ENCODE peak calls at places on chromosomes 3 and 15, in ten cellular contexts. U is heart left ventricle, F is left ventricle myocardium inferior, H is psoas muscle, Q is tibial artery, X is breast epithelium, Z is upper lobe of right lung, R is Peyer's patch, A is adrenal gland, T is ovary. Y is an unnamed sample.
A peak's percentile ranks its signal among the peaks of the same experiment; 100 is the strongest.

GRCh38 chr3:14374444-14374883 is 27.9 kb upstream of the SLC6A6 start:
- DNase-seq in U (peak; percentile 64), F (peak; percentile 48), H (peak; percentile 40), Q (no peak), X (no peak), Z (peak; percentile 68), R (no peak), A (no peak), T (no peak), Y (peak; percentile 61)

GRCh38 chr15:101536166-101536874 is 46.8 kb upstream of the PCSK6 start:
- DNase-seq in U (no peak), F (no peak), H (no peak), Q (no peak), X (no peak), Z (no peak), R (no peak), A (no peak), T (no peak), Y (peak; percentile 36)

GRCh38 chr3:31278532-31278931 is 254.2 kb upstream of the STT3B start:
- DNase-seq in U (no peak), F (no peak), H (no peak), Q (no peak), X (no peak), Z (no peak), R (no peak), A (no peak), T (no peak), Y (no peak)

GRCh38 chr3:14403636-14404395 is 1.4 kb downstream of the SLC6A6 start:
- DNase-seq in U (peak; percentile 80), F (peak; percentile 66), H (peak; percentile 70), Q (peak; percentile 86), X (no peak), Z (peak; percentile 79), R (peak; percentile 67), A (peak; percentile 74), T (peak; percentile 79), Y (no peak)

GRCh38 chr15:82117296-82117695 is 71.5 kb upstream of the MEX3B start:
- DNase-seq in U (no peak), F (no peak), H (no peak), Q (no peak), X (no peak), Z (no peak), R (no peak), A (no peak), T (no peak), Y (no peak)

GRCh38 chr3:81218023-81218422 is 543.4 kb downstream of the GBE1 start:
- DNase-seq in U (no peak), F (no peak), H (no peak), Q (no peak), X (no peak), Z (no peak), R (no peak), A (no peak), T (no peak), Y (no peak)

GRCh38 chr3:72810659-72811434 is 37.4 kb downstream of the SHQ1 start:
- DNase-seq in U (no peak), F (no peak), H (no peak), Q (no peak), X (no peak), Z (no peak), R (no peak), A (no peak), T (no peak), Y (no peak)

GRCh38 chr3:121651684-121652083 is 9.0 kb downstream of the HCLS1 start:
- DNase-seq in U (no peak), F (no peak), H (no peak), Q (no peak), X (no peak), Z (no peak), R (no peak), A (no peak), T (no peak), Y (no peak)

GRCh38 chr3:108001457-108001856 is 89.4 kb downstream of the CD47 start:
- DNase-seq in U (no peak), F (no peak), H (no peak), Q (no peak), X (no peak), Z (peak; percentile 73), R (peak; percentile 59), A (no peak), T (no peak), Y (no peak)

GRCh38 chr15:79815468-79815867 is 81.3 kb downstream of the MTHFS start:
- DNase-seq in U (peak; percentile 20), F (peak; percentile 41), H (no peak), Q (no peak), X (no peak), Z (no peak), R (no peak), A (no peak), T (no peak), Y (no peak)

GRCh38 chr3:156298014-156298413 is 177.6 kb downstream of the KCNAB1 start:
- DNase-seq in U (no peak), F (no peak), H (no peak), Q (no peak), X (no peak), Z (no peak), R (no peak), A (no peak), T (no peak), Y (no peak)

GRCh38 chr15:79025201-79025600 is 65.4 kb downstream of the RASGRF1 start:
- DNase-seq in U (no peak), F (no peak), H (no peak), Q (no peak), X (no peak), Z (peak; percentile 65), R (no peak), A (no peak), T (no peak), Y (no peak)

GRCh38 chr3:11530153-11530721 is 113.5 kb downstream of the VGLL4 start:
- DNase-seq in U (no peak), F (peak; percentile 67), H (no peak), Q (peak; percentile 79), X (no peak), Z (peak; percentile 39), R (peak; percentile 27), A (no peak), T (peak; percentile 76), Y (peak; percentile 66)

GRCh38 chr15:74779162-74779648 is 2.7 kb upstream of the CSK start:
- DNase-seq in U (no peak), F (no peak), H (no peak), Q (no peak), X (no peak), Z (no peak), R (no peak), A (no peak), T (no peak), Y (no peak)

GRCh38 chr15:74776851-74777768 is 4.8 kb upstream of the CSK start:
- DNase-seq in U (no peak), F (no peak), H (no peak), Q (no peak), X (no peak), Z (peak; percentile 66), R (no peak), A (no peak), T (no peak), Y (no peak)

GRCh38 chr15:74778599-74778970 is 3.3 kb upstream of the CSK start:
- DNase-seq in U (no peak), F (no peak), H (no peak), Q (no peak), X (no peak), Z (no peak), R (no peak), A (no peak), T (no peak), Y (no peak)

GRCh38 chr15:74775894-74776293 is 6.0 kb upstream of the CSK start:
- DNase-seq in U (no peak), F (no peak), H (no peak), Q (no peak), X (no peak), Z (no peak), R (no peak), A (no peak), T (no peak), Y (no peak)

GRCh38 chr15:74777769-74778598 is 3.9 kb upstream of the CSK start:
- DNase-seq in U (no peak), F (no peak), H (no peak), Q (no peak), X (no peak), Z (no peak), R (no peak), A (no peak), T (no peak), Y (no peak)
- H3K4me1 ChIP-seq in U (peaks cover 24% of the 10 kb centered on the region), F (peaks cover 36% of the 10 kb centered on the region), H (peaks cover 12% of the 10 kb centered on the region), Q (peaks cover 29% of the 10 kb centered on the region), X (peaks cover 1% of the 10 kb centered on the region), Z (peaks cover 36% of the 10 kb centered on the region), R (peaks cover 85% of the 10 kb centered on the region), A (peaks cover 31% of the 10 kb centered on the region), T (peaks cover 5% of the 10 kb centered on the region), Y (no peaks in the 10 kb centered on the region)

DNA sequence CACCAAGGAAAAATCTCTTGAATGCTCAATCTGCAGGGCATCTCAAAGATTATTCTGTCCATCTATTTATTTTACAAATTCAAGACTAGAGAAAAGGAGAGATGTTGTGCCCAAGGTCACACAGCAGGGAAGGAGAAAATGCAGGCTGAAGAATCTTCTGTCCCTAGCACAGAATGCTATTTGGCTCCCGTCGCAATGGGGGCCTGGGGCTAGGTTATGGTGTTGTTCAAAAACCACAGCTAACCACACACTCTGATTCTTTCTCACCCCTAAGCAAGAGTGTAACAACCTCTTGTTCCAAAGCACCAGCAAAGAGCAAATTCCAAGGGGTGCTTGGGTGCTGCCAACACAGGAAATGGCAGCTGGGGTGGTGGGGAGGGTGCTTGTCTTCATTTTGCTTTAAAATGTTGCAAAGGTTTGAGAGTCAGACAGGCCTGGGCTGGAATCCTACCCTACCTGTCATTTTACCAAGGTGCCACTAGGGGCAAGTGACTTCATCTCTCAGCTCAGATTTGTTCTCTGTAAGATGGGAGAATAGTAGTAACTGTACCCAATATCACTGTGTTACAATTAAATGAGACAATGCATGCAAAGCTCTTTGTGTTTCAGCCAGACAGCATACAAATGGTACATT is 112.5 kb downstream of the ADAMTS9 start:
- DNase-seq in U (no peak), F (no peak), H (no peak), Q (no peak), X (no peak), Z (no peak), R (no peak), A (no peak), T (no peak), Y (no peak)
- TF ChIP-seq CTCF in U (peak; percentile 28), F (peak; percentile 56), H (peak; percentile 44), Q (peak; percentile 50), X (peak; percentile 34), Z (peak; percentile 58), R (peak; percentile 44), A (peak; percentile 46), T (no peak), Y (peak; percentile 56)

DNA sequence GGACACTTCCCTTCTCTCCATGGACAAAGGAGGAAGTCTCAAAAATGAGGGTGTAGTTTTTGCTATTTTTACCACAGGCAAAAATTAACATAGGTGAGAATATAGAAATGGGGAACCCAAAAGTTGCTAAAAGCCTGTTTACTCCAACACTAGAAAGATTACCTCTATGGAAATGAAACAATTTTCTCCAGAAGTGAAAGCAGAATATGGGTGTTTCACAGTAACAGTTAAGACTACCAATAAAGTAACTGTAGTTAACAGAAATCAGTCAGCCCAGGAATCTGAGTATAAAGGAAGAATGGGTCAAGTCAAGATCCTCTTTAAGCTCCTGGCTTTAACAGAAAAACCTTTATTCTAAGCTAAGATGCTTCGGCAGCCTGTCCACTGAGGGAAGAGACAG is 9.3 kb downstream of the TRA2B start:
- DNase-seq in U (no peak), F (no peak), H (no peak), Q (no peak), X (no peak), Z (no peak), R (no peak), A (no peak), T (no peak), Y (no peak)
- H3K4me1 ChIP-seq in U (peaks cover 70% of the 10 kb centered on the region), F (peaks cover 99% of the 10 kb centered on the region), H (peaks cover 92% of the 10 kb centered on the region), Q (peaks cover 90% of the 10 kb centered on the region), X (peaks cover 6% of the 10 kb centered on the region), Z (peaks cover 84% of the 10 kb centered on the region), R (peaks cover 77% of the 10 kb centered on the region), A (peaks cover 100% of the 10 kb centered on the region), T (peaks cover 23% of the 10 kb centered on the region), Y (peaks cover 86% of the 10 kb centered on the region)

GRCh38 chr3:42711491-42712343 is 9.1 kb upstream of the HHATL start:
- DNase-seq in U (peak; percentile 3), F (peak; percentile 5), H (no peak), Q (peak; percentile 57), X (peak; percentile 34), Z (peak; percentile 36), R (peak; percentile 33), A (peak; percentile 8), T (no peak), Y (no peak)
- TF ChIP-seq CTCF in U (no peak), F (no peak), H (no peak), Q (no peak), X (no peak), Z (no peak), R (no peak), A (no peak), T (no peak), Y (peak; percentile 18)